ENCODE peak calls at places on chromosomes 7 and 10, in four cellular contexts. W is HL-60, X is GM12878, Y is K562. T is an unnamed sample.

GRCh38 chr7:27359167-27359731 is 116.6 kb downstream of the EVX1 start:
- DNase-seq in X (no peak), Y (no peak), W (peak; percentile 46), T (no peak)

GRCh38 chr7:776381-776780 is 49.3 kb upstream of the PRKAR1B start:
- DNase-seq in Y (no peak), W (no peak), X (no peak), T (no peak)

GRCh38 chr10:47152861-47153349 is 147.1 kb upstream of the GDF10 start:
- DNase-seq in W (no peak), Y (no peak), X (no peak), T (no peak)

GRCh38 chr7:111107989-111108388 is 17.1 kb downstream of the LRRN3 start:
- DNase-seq in W (no peak), Y (no peak), X (no peak), T (no peak)

GRCh38 chr7:30321992-30322637 is 37.7 kb downstream of the ZNRF2 start:
- DNase-seq in W (peak; percentile 52), Y (peak; percentile 32), X (peak; percentile 74), T (no peak)

GRCh38 chr7:136528329-136528728 is 340.1 kb upstream of the CHRM2 start:
- DNase-seq in Y (no peak), X (no peak), W (no peak), T (no peak)

GRCh38 chr10:132626761-132627735 is 89.5 kb downstream of the INPP5A start:
- DNase-seq in Y (no peak), W (no peak), X (no peak), T (no peak)

GRCh38 chr7:36245900-36246299 is 92.8 kb downstream of the EEPD1 start:
- DNase-seq in W (no peak), X (no peak), Y (no peak), T (no peak)

GRCh38 chr10:53904506-53905241 is 896.4 kb downstream of the PCDH15 start:
- DNase-seq in X (no peak), Y (no peak), W (no peak), T (no peak)

GRCh38 chr7:117283371-117283770 is 39.5 kb downstream of the WNT2 start:
- DNase-seq in Y (no peak), W (no peak), X (no peak), T (no peak)

GRCh38 chr10:129102906-129103693 is 363.9 kb upstream of the MGMT start:
- DNase-seq in Y (no peak), X (no peak), W (no peak), T (no peak)

GRCh38 chr7:81127991-81128390 is 209.1 kb upstream of the SEMA3C start:
- DNase-seq in Y (no peak), W (no peak), X (no peak), T (no peak)

GRCh38 chr7:16130127-16131110 is 290.9 kb downstream of the CRPPA start:
- DNase-seq in X (no peak), W (no peak), Y (no peak), T (no peak)

GRCh38 chr7:28068811-28069216 is 111.8 kb downstream of the JAZF1 start:
- DNase-seq in W (no peak), Y (no peak), X (no peak), T (no peak)

GRCh38 chr7:141649865-141650499 is 52.0 kb downstream of the DENND11 start:
- DNase-seq in W (peak; percentile 53), Y (peak; percentile 73), X (peak; percentile 40), T (peak; percentile 29)

GRCh38 chr7:40822861-40823260 is 688.1 kb downstream of the SUGCT start:
- DNase-seq in W (no peak), X (no peak), Y (no peak), T (no peak)

GRCh38 chr10:131901181-131901829 is 497 bp downstream of the PPP2R2D start:
- DNase-seq in Y (peak; percentile 43), X (no peak), W (peak; percentile 26), T (peak; percentile 40)

GRCh38 chr10:20963056-20963455 is 65.9 kb upstream of the NEBL start:
- DNase-seq in W (no peak), X (no peak), Y (no peak), T (no peak)

GRCh38 chr10:78408671-78409472 is 375.2 kb downstream of the RPS24 start:
- DNase-seq in X (no peak), W (no peak), Y (peak; percentile 12), T (no peak)

GRCh38 chr10:43204394-43204942 is 62.4 kb downstream of the RASGEF1A start:
- DNase-seq in Y (no peak), W (no peak), X (no peak), T (peak; percentile 11)

GRCh38 chr10:76970795-76971519 is 666.7 kb downstream of the KCNMA1 start:
- DNase-seq in W (no peak), X (no peak), Y (no peak), T (no peak)

GRCh38 chr7:1012392-1013095 is 29.6 kb downstream of the CYP2W1 start:
- DNase-seq in W (no peak), Y (no peak), X (no peak), T (no peak)

GRCh38 chr10:16565604-16566003 is 43.9 kb upstream of the C1QL3 start:
- DNase-seq in W (no peak), X (no peak), Y (no peak), T (no peak)

GRCh38 chr10:7102084-7102483 is 308.8 kb downstream of the SFMBT2 start:
- DNase-seq in X (no peak), W (no peak), Y (no peak), T (no peak)

GRCh38 chr10:80356563-80356999 is at the start of the genes DYDC1 and DYDC2:
- DNase-seq in W (peak; percentile 48), X (no peak), Y (peak; percentile 24), T (peak; percentile 25)

GRCh38 chr10:1392127-1392526 is 335.9 kb downstream of the WDR37 start:
- DNase-seq in Y (no peak), X (no peak), W (no peak), T (no peak)

GRCh38 chr7:95011156-95011928 is 103.9 kb downstream of the PPP1R9A start:
- DNase-seq in Y (no peak), X (no peak), W (no peak), T (no peak)

GRCh38 chr7:100680589-100681271 is 7.2 kb downstream of the GNB2 start:
- DNase-seq in X (no peak), W (no peak), Y (peak; percentile 50), T (peak; percentile 19)

GRCh38 chr7:65269150-65269856 is 104.4 kb upstream of the ZNF92 start:
- DNase-seq in W (no peak), Y (peak; percentile 97), X (peak; percentile 73), T (no peak)

GRCh38 chr7:102966450-102966849 is 53.6 kb downstream of the LRRC17 start:
- DNase-seq in X (no peak), W (peak; percentile 54), Y (no peak), T (no peak)

GRCh38 chr7:158252081-158252836 is 335.4 kb downstream of the PTPRN2 start:
- DNase-seq in W (no peak), X (no peak), Y (no peak), T (no peak)

GRCh38 chr7:2530076-2530967 is 10.7 kb downstream of the LFNG start:
- DNase-seq in W (peak; percentile 95), Y (peak; percentile 84), X (peak; percentile 39), T (no peak)
- TF ChIP-seq SPI1 in W (peak; percentile 79), Y (peak; percentile 85), X (peak; percentile 72), T (peak; percentile 70)

DNA sequence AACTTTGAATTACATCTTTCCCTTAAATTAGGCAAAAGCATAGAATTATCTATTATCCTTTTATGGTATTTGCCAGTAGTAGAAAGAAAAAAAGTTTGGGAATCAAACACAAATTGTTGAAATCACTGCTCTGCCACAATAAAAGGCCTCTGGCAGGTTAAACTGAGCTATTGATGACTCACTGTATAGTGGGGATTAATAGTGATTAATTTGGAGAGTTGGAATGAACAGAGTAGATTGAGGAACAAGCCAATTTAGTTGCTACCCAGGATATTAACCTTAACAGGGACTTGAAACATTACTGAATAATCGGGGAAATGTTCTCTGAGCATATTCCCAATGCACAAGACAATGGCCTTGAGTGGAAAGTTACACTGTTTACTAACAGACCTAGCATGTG is 33.1 kb downstream of the MASTL start:
- DNase-seq in X (no peak), Y (no peak), W (no peak), T (no peak)
- TF ChIP-seq SPI1 in X (no peak), Y (no peak), W (no peak), T (no peak)

DNA sequence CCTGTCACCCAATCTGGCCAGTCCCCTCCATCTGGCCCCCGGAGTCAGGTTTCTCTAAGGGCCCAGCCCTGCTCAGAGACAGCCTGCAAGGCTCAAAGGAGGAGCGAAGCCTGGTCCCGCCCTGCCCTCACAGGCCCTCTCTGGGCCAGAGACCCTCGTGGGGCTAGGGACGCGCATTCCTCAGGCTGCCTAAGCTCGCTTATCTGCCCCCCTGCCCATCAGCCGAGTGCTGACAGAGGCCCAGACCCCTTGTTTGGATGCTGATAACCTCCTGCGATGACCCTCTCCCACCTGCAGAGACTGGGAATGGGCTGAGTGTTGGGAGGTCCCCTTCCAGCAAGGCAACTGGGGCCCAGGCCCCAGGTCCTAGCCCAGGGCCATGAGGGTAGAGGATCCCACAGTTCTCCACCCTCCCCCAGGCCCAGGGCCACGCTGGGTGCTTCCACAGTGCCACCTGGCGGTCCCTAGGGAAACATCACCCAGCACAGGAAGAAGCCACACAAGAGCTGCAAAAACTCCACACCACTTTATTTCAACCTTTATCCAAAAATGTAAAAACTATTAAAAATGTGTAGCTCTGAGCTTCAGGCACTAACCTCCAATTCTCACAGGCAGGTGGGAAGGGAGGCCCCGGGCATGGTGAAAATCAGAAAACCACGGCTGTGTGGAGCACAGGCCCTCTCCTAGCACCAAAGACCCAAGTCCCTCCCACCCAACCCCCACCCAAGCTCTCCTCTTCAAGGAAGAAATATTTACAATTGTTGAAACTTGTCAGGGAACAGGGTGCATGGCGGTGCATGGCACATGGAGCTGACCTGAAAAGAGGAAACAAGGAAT is 2.2 kb downstream of the NPM3 start:
- DNase-seq in X (peak; percentile 25), W (peak; percentile 73), Y (peak; percentile 74), T (peak; percentile 75)
- TF ChIP-seq SPI1 in X (no peak), W (no peak), Y (no peak), T (no peak)

DNA sequence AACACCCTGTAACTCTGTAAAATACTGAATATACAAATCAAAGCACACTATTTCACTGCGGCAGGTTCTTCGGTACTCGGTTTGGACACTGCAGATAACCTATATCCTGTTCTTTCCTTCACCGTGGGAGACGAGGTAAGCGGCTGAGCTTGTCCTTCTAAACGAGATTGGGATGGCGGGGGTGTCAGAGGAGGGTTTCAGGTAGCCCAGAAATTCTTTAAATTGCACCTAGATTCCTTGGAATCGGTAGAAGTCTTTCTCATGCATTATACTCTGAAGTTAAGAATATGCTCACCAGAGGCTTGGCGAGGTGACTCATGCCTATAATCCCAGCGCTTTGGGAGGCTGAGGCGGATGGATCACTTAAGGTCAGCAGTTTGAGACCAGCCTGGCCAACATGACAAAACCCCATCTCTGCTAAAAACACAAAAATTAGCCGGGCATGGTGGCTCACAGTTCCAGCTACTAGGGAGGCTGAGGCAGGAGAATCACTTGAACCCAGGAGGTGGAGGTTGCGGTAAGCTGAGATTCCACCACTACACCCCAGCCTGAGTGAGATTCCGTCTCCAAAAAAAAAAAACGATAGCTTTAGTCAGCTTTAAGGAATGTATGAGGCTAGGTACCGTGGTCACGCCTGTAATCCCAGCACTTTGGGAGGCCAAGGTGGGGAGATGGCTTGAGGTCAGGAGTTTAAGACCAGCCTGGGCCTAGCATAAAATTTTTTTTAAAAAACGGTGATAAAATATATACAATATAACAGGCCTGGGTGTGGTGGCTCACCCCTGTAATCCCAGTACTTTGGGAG is 10.1 kb upstream of the LAT2 start:
- DNase-seq in X (no peak), W (no peak), Y (peak; percentile 30), T (no peak)
- TF ChIP-seq SPI1 in X (no peak), W (no peak), Y (no peak), T (no peak)

T was measured in GM12891.